ENCODE peak calls at places on chromosome 17, in ten cellular contexts. One of them, this sample, is unnamed.

GRCh38 chr17:67055041-67055443 is 10.7 kb downstream of the CACNG1 start:
- DNase-seq in naive thymus-derived CD4-positive, alpha-beta T cell: no peak
- DNase-seq in HFFc6: no peak
- DNase-seq in activated gamma-delta T cell treated with Interleukin-2 at 50 U/mL for 16 hours: no peak
- DNase-seq in Caki2: no peak
- DNase-seq in neural progenitor cell: no peak
- DNase-seq in renal cortical epithelial cell: no peak
- DNase-seq in hippocampal formation: no peak
- DNase-seq in uterus: no peak
- DNase-seq in stimulated activated CD4-positive, alpha-beta T cell treated with anti-CD3 and anti-CD28 coated beads, TNF-alpha, amount 100 ng/mL, for 1 hour: no peak
- DNase-seq in this sample: no peak

GRCh38 chr17:79192503-79193500 is 118.2 kb downstream of the ENGASE start:
- DNase-seq in naive thymus-derived CD4-positive, alpha-beta T cell: peak
- DNase-seq in HFFc6: peak
- DNase-seq in activated gamma-delta T cell treated with Interleukin-2 at 50 U/mL for 16 hours: no peak
- DNase-seq in Caki2: peak
- DNase-seq in neural progenitor cell: peak
- DNase-seq in renal cortical epithelial cell: no peak
- DNase-seq in hippocampal formation: no peak
- DNase-seq in uterus: no peak
- DNase-seq in stimulated activated CD4-positive, alpha-beta T cell treated with anti-CD3 and anti-CD28 coated beads, TNF-alpha, amount 100 ng/mL, for 1 hour: peak
- DNase-seq in this sample: no peak

GRCh38 chr17:18250259-18250658 is 8.3 kb downstream of the FLII start:
- DNase-seq in naive thymus-derived CD4-positive, alpha-beta T cell: no peak
- DNase-seq in HFFc6: no peak
- DNase-seq in activated gamma-delta T cell treated with Interleukin-2 at 50 U/mL for 16 hours: no peak
- DNase-seq in Caki2: no peak
- DNase-seq in neural progenitor cell: no peak
- DNase-seq in renal cortical epithelial cell: no peak
- DNase-seq in hippocampal formation: no peak
- DNase-seq in uterus: no peak
- DNase-seq in stimulated activated CD4-positive, alpha-beta T cell treated with anti-CD3 and anti-CD28 coated beads, TNF-alpha, amount 100 ng/mL, for 1 hour: no peak
- DNase-seq in this sample: no peak

GRCh38 chr17:44655983-44656700 is at the start of gene MEIOC:
- DNase-seq in naive thymus-derived CD4-positive, alpha-beta T cell: peak
- DNase-seq in HFFc6: no peak
- DNase-seq in activated gamma-delta T cell treated with Interleukin-2 at 50 U/mL for 16 hours: no peak
- DNase-seq in Caki2: peak
- DNase-seq in neural progenitor cell: peak
- DNase-seq in renal cortical epithelial cell: no peak
- DNase-seq in hippocampal formation: no peak
- DNase-seq in uterus: no peak
- DNase-seq in stimulated activated CD4-positive, alpha-beta T cell treated with anti-CD3 and anti-CD28 coated beads, TNF-alpha, amount 100 ng/mL, for 1 hour: peak
- DNase-seq in this sample: no peak

GRCh38 chr17:28644782-28645575 is at the start of gene BLTP2:
- DNase-seq in naive thymus-derived CD4-positive, alpha-beta T cell: peak
- DNase-seq in HFFc6: peak
- DNase-seq in activated gamma-delta T cell treated with Interleukin-2 at 50 U/mL for 16 hours: peak
- DNase-seq in Caki2: peak
- DNase-seq in neural progenitor cell: peak
- DNase-seq in renal cortical epithelial cell: peak
- DNase-seq in hippocampal formation: peak
- DNase-seq in uterus: peak
- DNase-seq in stimulated activated CD4-positive, alpha-beta T cell treated with anti-CD3 and anti-CD28 coated beads, TNF-alpha, amount 100 ng/mL, for 1 hour: peak
- DNase-seq in this sample: peak

GRCh38 chr17:65072577-65073178 is 16.1 kb upstream of the GNA13 start:
- DNase-seq in naive thymus-derived CD4-positive, alpha-beta T cell: no peak
- DNase-seq in HFFc6: no peak
- DNase-seq in activated gamma-delta T cell treated with Interleukin-2 at 50 U/mL for 16 hours: no peak
- DNase-seq in Caki2: peak
- DNase-seq in neural progenitor cell: no peak
- DNase-seq in renal cortical epithelial cell: no peak
- DNase-seq in hippocampal formation: no peak
- DNase-seq in uterus: no peak
- DNase-seq in stimulated activated CD4-positive, alpha-beta T cell treated with anti-CD3 and anti-CD28 coated beads, TNF-alpha, amount 100 ng/mL, for 1 hour: no peak
- DNase-seq in this sample: no peak

GRCh38 chr17:45413498-45413923 is 19.2 kb downstream of the ARHGAP27 start:
- DNase-seq in naive thymus-derived CD4-positive, alpha-beta T cell: no peak
- DNase-seq in HFFc6: no peak
- DNase-seq in activated gamma-delta T cell treated with Interleukin-2 at 50 U/mL for 16 hours: no peak
- DNase-seq in Caki2: no peak
- DNase-seq in neural progenitor cell: no peak
- DNase-seq in renal cortical epithelial cell: no peak
- DNase-seq in hippocampal formation: peak
- DNase-seq in uterus: no peak
- DNase-seq in stimulated activated CD4-positive, alpha-beta T cell treated with anti-CD3 and anti-CD28 coated beads, TNF-alpha, amount 100 ng/mL, for 1 hour: no peak
- DNase-seq in this sample: no peak

GRCh38 chr17:43219001-43219400 is 7.3 kb downstream of the TMEM106A start:
- DNase-seq in naive thymus-derived CD4-positive, alpha-beta T cell: no peak
- DNase-seq in HFFc6: no peak
- DNase-seq in activated gamma-delta T cell treated with Interleukin-2 at 50 U/mL for 16 hours: no peak
- DNase-seq in Caki2: no peak
- DNase-seq in neural progenitor cell: no peak
- DNase-seq in renal cortical epithelial cell: no peak
- DNase-seq in hippocampal formation: no peak
- DNase-seq in uterus: no peak
- DNase-seq in stimulated activated CD4-positive, alpha-beta T cell treated with anti-CD3 and anti-CD28 coated beads, TNF-alpha, amount 100 ng/mL, for 1 hour: no peak
- DNase-seq in this sample: no peak

GRCh38 chr17:22266231-22266630 is 573.9 kb downstream of the KCNJ18 start:
- DNase-seq in naive thymus-derived CD4-positive, alpha-beta T cell: no peak
- DNase-seq in HFFc6: no peak
- DNase-seq in activated gamma-delta T cell treated with Interleukin-2 at 50 U/mL for 16 hours: no peak
- DNase-seq in Caki2: no peak
- DNase-seq in neural progenitor cell: no peak
- DNase-seq in renal cortical epithelial cell: no peak
- DNase-seq in hippocampal formation: no peak
- DNase-seq in uterus: no peak
- DNase-seq in stimulated activated CD4-positive, alpha-beta T cell treated with anti-CD3 and anti-CD28 coated beads, TNF-alpha, amount 100 ng/mL, for 1 hour: no peak
- DNase-seq in this sample: no peak

GRCh38 chr17:75006653-75007052 is 5.8 kb upstream of the MRPL58 start:
- DNase-seq in naive thymus-derived CD4-positive, alpha-beta T cell: no peak
- DNase-seq in HFFc6: no peak
- DNase-seq in activated gamma-delta T cell treated with Interleukin-2 at 50 U/mL for 16 hours: no peak
- DNase-seq in Caki2: no peak
- DNase-seq in neural progenitor cell: no peak
- DNase-seq in renal cortical epithelial cell: no peak
- DNase-seq in hippocampal formation: no peak
- DNase-seq in uterus: no peak
- DNase-seq in stimulated activated CD4-positive, alpha-beta T cell treated with anti-CD3 and anti-CD28 coated beads, TNF-alpha, amount 100 ng/mL, for 1 hour: no peak
- DNase-seq in this sample: no peak

GRCh38 chr17:2302740-2303277 is 776 bp downstream of the SMG6 start:
- DNase-seq in naive thymus-derived CD4-positive, alpha-beta T cell: peak
- DNase-seq in HFFc6: no peak
- DNase-seq in activated gamma-delta T cell treated with Interleukin-2 at 50 U/mL for 16 hours: no peak
- DNase-seq in Caki2: no peak
- DNase-seq in neural progenitor cell: peak
- DNase-seq in renal cortical epithelial cell: peak
- DNase-seq in hippocampal formation: no peak
- DNase-seq in uterus: no peak
- DNase-seq in stimulated activated CD4-positive, alpha-beta T cell treated with anti-CD3 and anti-CD28 coated beads, TNF-alpha, amount 100 ng/mL, for 1 hour: no peak
- DNase-seq in this sample: no peak

GRCh38 chr17:33964344-33964979 is 290.6 kb upstream of the CCL2 start:
- DNase-seq in naive thymus-derived CD4-positive, alpha-beta T cell: peak
- DNase-seq in HFFc6: no peak
- DNase-seq in activated gamma-delta T cell treated with Interleukin-2 at 50 U/mL for 16 hours: no peak
- DNase-seq in Caki2: no peak
- DNase-seq in neural progenitor cell: no peak
- DNase-seq in renal cortical epithelial cell: no peak
- DNase-seq in hippocampal formation: no peak
- DNase-seq in uterus: no peak
- DNase-seq in stimulated activated CD4-positive, alpha-beta T cell treated with anti-CD3 and anti-CD28 coated beads, TNF-alpha, amount 100 ng/mL, for 1 hour: no peak
- DNase-seq in this sample: no peak

GRCh38 chr17:9512323-9513168 is 63.1 kb downstream of the STX8 start:
- DNase-seq in naive thymus-derived CD4-positive, alpha-beta T cell: no peak
- DNase-seq in HFFc6: peak
- DNase-seq in activated gamma-delta T cell treated with Interleukin-2 at 50 U/mL for 16 hours: no peak
- DNase-seq in Caki2: no peak
- DNase-seq in neural progenitor cell: no peak
- DNase-seq in renal cortical epithelial cell: peak
- DNase-seq in hippocampal formation: no peak
- DNase-seq in uterus: no peak
- DNase-seq in stimulated activated CD4-positive, alpha-beta T cell treated with anti-CD3 and anti-CD28 coated beads, TNF-alpha, amount 100 ng/mL, for 1 hour: no peak
- DNase-seq in this sample: peak

GRCh38 chr17:50301891-50302584 is 27.8 kb downstream of the TMEM92 start:
- DNase-seq in naive thymus-derived CD4-positive, alpha-beta T cell: no peak
- DNase-seq in HFFc6: no peak
- DNase-seq in activated gamma-delta T cell treated with Interleukin-2 at 50 U/mL for 16 hours: no peak
- DNase-seq in Caki2: no peak
- DNase-seq in neural progenitor cell: no peak
- DNase-seq in renal cortical epithelial cell: no peak
- DNase-seq in hippocampal formation: no peak
- DNase-seq in uterus: no peak
- DNase-seq in stimulated activated CD4-positive, alpha-beta T cell treated with anti-CD3 and anti-CD28 coated beads, TNF-alpha, amount 100 ng/mL, for 1 hour: no peak
- DNase-seq in this sample: no peak

GRCh38 chr17:70259400-70259799 is 90.1 kb downstream of the KCNJ2 start:
- DNase-seq in naive thymus-derived CD4-positive, alpha-beta T cell: no peak
- DNase-seq in HFFc6: no peak
- DNase-seq in activated gamma-delta T cell treated with Interleukin-2 at 50 U/mL for 16 hours: no peak
- DNase-seq in Caki2: no peak
- DNase-seq in neural progenitor cell: no peak
- DNase-seq in renal cortical epithelial cell: no peak
- DNase-seq in hippocampal formation: no peak
- DNase-seq in uterus: no peak
- DNase-seq in stimulated activated CD4-positive, alpha-beta T cell treated with anti-CD3 and anti-CD28 coated beads, TNF-alpha, amount 100 ng/mL, for 1 hour: no peak
- DNase-seq in this sample: no peak

GRCh38 chr17:50064253-50064991 is 8.5 kb downstream of the ITGA3 start:
- DNase-seq in naive thymus-derived CD4-positive, alpha-beta T cell: no peak
- DNase-seq in HFFc6: peak
- DNase-seq in activated gamma-delta T cell treated with Interleukin-2 at 50 U/mL for 16 hours: no peak
- DNase-seq in Caki2: peak
- DNase-seq in neural progenitor cell: no peak
- DNase-seq in renal cortical epithelial cell: peak
- DNase-seq in hippocampal formation: no peak
- DNase-seq in uterus: peak
- DNase-seq in stimulated activated CD4-positive, alpha-beta T cell treated with anti-CD3 and anti-CD28 coated beads, TNF-alpha, amount 100 ng/mL, for 1 hour: no peak
- DNase-seq in this sample: peak

GRCh38 chr17:70139449-70139993 is 29.8 kb upstream of the KCNJ2 start:
- DNase-seq in naive thymus-derived CD4-positive, alpha-beta T cell: no peak
- DNase-seq in HFFc6: no peak
- DNase-seq in activated gamma-delta T cell treated with Interleukin-2 at 50 U/mL for 16 hours: no peak
- DNase-seq in Caki2: no peak
- DNase-seq in neural progenitor cell: no peak
- DNase-seq in renal cortical epithelial cell: no peak
- DNase-seq in hippocampal formation: no peak
- DNase-seq in uterus: no peak
- DNase-seq in stimulated activated CD4-positive, alpha-beta T cell treated with anti-CD3 and anti-CD28 coated beads, TNF-alpha, amount 100 ng/mL, for 1 hour: no peak
- DNase-seq in this sample: no peak

GRCh38 chr17:75407655-75408352 is 2.3 kb upstream of the GRB2 start:
- DNase-seq in naive thymus-derived CD4-positive, alpha-beta T cell: no peak
- DNase-seq in HFFc6: no peak
- DNase-seq in activated gamma-delta T cell treated with Interleukin-2 at 50 U/mL for 16 hours: no peak
- DNase-seq in Caki2: no peak
- DNase-seq in neural progenitor cell: no peak
- DNase-seq in renal cortical epithelial cell: no peak
- DNase-seq in hippocampal formation: no peak
- DNase-seq in uterus: no peak
- DNase-seq in stimulated activated CD4-positive, alpha-beta T cell treated with anti-CD3 and anti-CD28 coated beads, TNF-alpha, amount 100 ng/mL, for 1 hour: no peak
- DNase-seq in this sample: no peak

GRCh38 chr17:16989230-16989952 is 17.5 kb upstream of the TNFRSF13B start:
- DNase-seq in naive thymus-derived CD4-positive, alpha-beta T cell: peak
- DNase-seq in HFFc6: no peak
- DNase-seq in activated gamma-delta T cell treated with Interleukin-2 at 50 U/mL for 16 hours: no peak
- DNase-seq in Caki2: no peak
- DNase-seq in neural progenitor cell: no peak
- DNase-seq in renal cortical epithelial cell: no peak
- DNase-seq in hippocampal formation: no peak
- DNase-seq in uterus: no peak
- DNase-seq in stimulated activated CD4-positive, alpha-beta T cell treated with anti-CD3 and anti-CD28 coated beads, TNF-alpha, amount 100 ng/mL, for 1 hour: no peak
- DNase-seq in this sample: no peak

GRCh38 chr17:67613961-67614360 is 103.8 kb upstream of the NOL11 start:
- DNase-seq in naive thymus-derived CD4-positive, alpha-beta T cell: no peak
- DNase-seq in HFFc6: no peak
- DNase-seq in activated gamma-delta T cell treated with Interleukin-2 at 50 U/mL for 16 hours: no peak
- DNase-seq in Caki2: no peak
- DNase-seq in neural progenitor cell: no peak
- DNase-seq in renal cortical epithelial cell: no peak
- DNase-seq in hippocampal formation: no peak
- DNase-seq in uterus: no peak
- DNase-seq in stimulated activated CD4-positive, alpha-beta T cell treated with anti-CD3 and anti-CD28 coated beads, TNF-alpha, amount 100 ng/mL, for 1 hour: no peak
- DNase-seq in this sample: no peak

GRCh38 chr17:31532526-31532925 is 141.1 kb downstream of the RAB11FIP4 start:
- DNase-seq in naive thymus-derived CD4-positive, alpha-beta T cell: no peak
- DNase-seq in HFFc6: no peak
- DNase-seq in activated gamma-delta T cell treated with Interleukin-2 at 50 U/mL for 16 hours: no peak
- DNase-seq in Caki2: no peak
- DNase-seq in neural progenitor cell: no peak
- DNase-seq in renal cortical epithelial cell: no peak
- DNase-seq in hippocampal formation: no peak
- DNase-seq in uterus: no peak
- DNase-seq in stimulated activated CD4-positive, alpha-beta T cell treated with anti-CD3 and anti-CD28 coated beads, TNF-alpha, amount 100 ng/mL, for 1 hour: no peak
- DNase-seq in this sample: no peak

GRCh38 chr17:11948791-11949190 is 48.5 kb downstream of the ZNF18 start:
- DNase-seq in naive thymus-derived CD4-positive, alpha-beta T cell: no peak
- DNase-seq in HFFc6: peak
- DNase-seq in activated gamma-delta T cell treated with Interleukin-2 at 50 U/mL for 16 hours: no peak
- DNase-seq in Caki2: no peak
- DNase-seq in neural progenitor cell: no peak
- DNase-seq in renal cortical epithelial cell: no peak
- DNase-seq in hippocampal formation: no peak
- DNase-seq in uterus: peak
- DNase-seq in stimulated activated CD4-positive, alpha-beta T cell treated with anti-CD3 and anti-CD28 coated beads, TNF-alpha, amount 100 ng/mL, for 1 hour: no peak
- DNase-seq in this sample: no peak

GRCh38 chr17:8955021-8955420 is 10.5 kb downstream of the PIK3R5 start:
- DNase-seq in naive thymus-derived CD4-positive, alpha-beta T cell: no peak
- DNase-seq in HFFc6: no peak
- DNase-seq in activated gamma-delta T cell treated with Interleukin-2 at 50 U/mL for 16 hours: no peak
- DNase-seq in Caki2: no peak
- DNase-seq in neural progenitor cell: no peak
- DNase-seq in renal cortical epithelial cell: no peak
- DNase-seq in hippocampal formation: no peak
- DNase-seq in uterus: no peak
- DNase-seq in stimulated activated CD4-positive, alpha-beta T cell treated with anti-CD3 and anti-CD28 coated beads, TNF-alpha, amount 100 ng/mL, for 1 hour: no peak
- DNase-seq in this sample: no peak

GRCh38 chr17:17036520-17036998 is 5.7 kb upstream of the MPRIP start:
- DNase-seq in naive thymus-derived CD4-positive, alpha-beta T cell: no peak
- DNase-seq in HFFc6: no peak
- DNase-seq in activated gamma-delta T cell treated with Interleukin-2 at 50 U/mL for 16 hours: no peak
- DNase-seq in Caki2: no peak
- DNase-seq in neural progenitor cell: no peak
- DNase-seq in renal cortical epithelial cell: no peak
- DNase-seq in hippocampal formation: no peak
- DNase-seq in uterus: no peak
- DNase-seq in stimulated activated CD4-positive, alpha-beta T cell treated with anti-CD3 and anti-CD28 coated beads, TNF-alpha, amount 100 ng/mL, for 1 hour: no peak
- DNase-seq in this sample: peak

GRCh38 chr17:67629963-67630320 is 87.8 kb upstream of the NOL11 start:
- DNase-seq in naive thymus-derived CD4-positive, alpha-beta T cell: peak
- DNase-seq in HFFc6: peak
- DNase-seq in activated gamma-delta T cell treated with Interleukin-2 at 50 U/mL for 16 hours: no peak
- DNase-seq in Caki2: peak
- DNase-seq in neural progenitor cell: peak
- DNase-seq in renal cortical epithelial cell: peak
- DNase-seq in hippocampal formation: no peak
- DNase-seq in uterus: no peak
- DNase-seq in stimulated activated CD4-positive, alpha-beta T cell treated with anti-CD3 and anti-CD28 coated beads, TNF-alpha, amount 100 ng/mL, for 1 hour: no peak
- DNase-seq in this sample: no peak

GRCh38 chr17:2595736-2596135 is 2.3 kb downstream of the PAFAH1B1 start:
- DNase-seq in naive thymus-derived CD4-positive, alpha-beta T cell: no peak
- DNase-seq in HFFc6: no peak
- DNase-seq in activated gamma-delta T cell treated with Interleukin-2 at 50 U/mL for 16 hours: no peak
- DNase-seq in Caki2: no peak
- DNase-seq in neural progenitor cell: no peak
- DNase-seq in renal cortical epithelial cell: no peak
- DNase-seq in hippocampal formation: no peak
- DNase-seq in uterus: no peak
- DNase-seq in stimulated activated CD4-positive, alpha-beta T cell treated with anti-CD3 and anti-CD28 coated beads, TNF-alpha, amount 100 ng/mL, for 1 hour: no peak
- DNase-seq in this sample: no peak

GRCh38 chr17:33968350-33969044 is 286.6 kb upstream of the CCL2 start:
- DNase-seq in naive thymus-derived CD4-positive, alpha-beta T cell: no peak
- DNase-seq in HFFc6: no peak
- DNase-seq in activated gamma-delta T cell treated with Interleukin-2 at 50 U/mL for 16 hours: peak
- DNase-seq in Caki2: no peak
- DNase-seq in neural progenitor cell: no peak
- DNase-seq in renal cortical epithelial cell: no peak
- DNase-seq in hippocampal formation: no peak
- DNase-seq in uterus: no peak
- DNase-seq in stimulated activated CD4-positive, alpha-beta T cell treated with anti-CD3 and anti-CD28 coated beads, TNF-alpha, amount 100 ng/mL, for 1 hour: no peak
- DNase-seq in this sample: no peak

GRCh38 chr17:81727324-81728031 is 15.4 kb downstream of the SLC25A10 start:
- DNase-seq in naive thymus-derived CD4-positive, alpha-beta T cell: no peak
- DNase-seq in HFFc6: no peak
- DNase-seq in activated gamma-delta T cell treated with Interleukin-2 at 50 U/mL for 16 hours: no peak
- DNase-seq in Caki2: no peak
- DNase-seq in neural progenitor cell: no peak
- DNase-seq in renal cortical epithelial cell: no peak
- DNase-seq in hippocampal formation: no peak
- DNase-seq in uterus: no peak
- DNase-seq in stimulated activated CD4-positive, alpha-beta T cell treated with anti-CD3 and anti-CD28 coated beads, TNF-alpha, amount 100 ng/mL, for 1 hour: no peak
- DNase-seq in this sample: no peak

This sample was measured in RCC 7860.